ENCODE peak calls at places on chromosomes 16 and 17, in four cellular contexts. U, V, Z and X are unnamed samples.

GRCh38 chr17:27506348-27507218 is 50.3 kb downstream of the KSR1 start:
- DNase-seq in V (peak; percentile 93), Z (no peak), U (no peak), X (no peak)

GRCh38 chr16:49932943-49933342 is 77.0 kb upstream of the ZNF423 start:
- DNase-seq in U (peak; percentile 23), Z (peak; percentile 19), V (no peak), X (no peak)

GRCh38 chr16:84052071-84052622 is 9.6 kb upstream of the SLC38A8 start:
- DNase-seq in Z (no peak), V (peak; percentile 35), U (no peak), X (peak; percentile 32)

GRCh38 chr17:13557077-13557476 is 44.7 kb downstream of the HS3ST3A1 start:
- DNase-seq in V (no peak), U (peak; percentile 59), Z (no peak), X (no peak)

GRCh38 chr17:8256291-8256690 is 7.2 kb downstream of the PFAS start:
- DNase-seq in V (no peak), Z (no peak), U (no peak), X (no peak)

GRCh38 chr16:2713985-2714774 is 5.8 kb downstream of the PRSS27 start:
- DNase-seq in V (no peak), Z (no peak), U (no peak), X (no peak)

GRCh38 chr17:17606416-17607000 is 15.0 kb upstream of the PEMT start:
- DNase-seq in V (no peak), Z (no peak), U (no peak), X (no peak)

GRCh38 chr17:44581868-44582267 is 24.6 kb downstream of the FZD2 start:
- DNase-seq in V (no peak), Z (no peak), U (no peak), X (no peak)

GRCh38 chr16:69818811-69819587 is 56.9 kb downstream of the WWP2 start:
- DNase-seq in V (no peak), Z (no peak), U (no peak), X (no peak)

GRCh38 chr16:86387461-86388440 is 122.6 kb upstream of the FOXF1 start:
- DNase-seq in U (peak; percentile 98), V (no peak), Z (no peak), X (no peak)

GRCh38 chr16:57513371-57514102 is 22.8 kb downstream of the CCDC102A start:
- DNase-seq in Z (no peak), U (no peak), V (no peak), X (peak; percentile 79)

GRCh38 chr16:73122604-73123386 is 74.9 kb upstream of the ZFHX3 start:
- DNase-seq in U (peak; percentile 22), V (no peak), Z (peak; percentile 53), X (peak; percentile 51)

GRCh38 chr17:50310455-50311111 is 35.3 kb upstream of the XYLT2 start:
- DNase-seq in V (peak; percentile 86), U (no peak), Z (no peak), X (no peak)

GRCh38 chr16:18965555-18965954 is 18.2 kb upstream of the TMC7 start:
- DNase-seq in Z (no peak), V (no peak), U (no peak), X (no peak)

GRCh38 chr17:61904094-61904710 is 23.6 kb downstream of the INTS2 start:
- DNase-seq in Z (no peak), U (no peak), V (no peak), X (no peak)

GRCh38 chr17:10657866-10658265 is 757 bp upstream of the MYH3 start:
- DNase-seq in Z (no peak), V (no peak), U (no peak), X (no peak)

GRCh38 chr17:82434216-82434565 is 15.8 kb upstream of the OGFOD3 start:
- DNase-seq in Z (no peak), U (no peak), V (no peak), X (no peak)

GRCh38 chr17:16406742-16407674 is 8.4 kb upstream of the TRPV2 start:
- DNase-seq in V (peak; percentile 98), U (no peak), Z (peak; percentile 83), X (peak; percentile 61)

GRCh38 chr17:7250655-7251329 is 742 bp downstream of the CTDNEP1 start:
- DNase-seq in V (peak; percentile 67), Z (no peak), U (no peak), X (no peak)

GRCh38 chr16:63841271-63841670 is 1280.6 kb downstream of the CDH11 start:
- DNase-seq in Z (no peak), V (no peak), U (no peak), X (no peak)

GRCh38 chr16:87324411-87325275 is 7.5 kb upstream of the C16orf95 start:
- DNase-seq in V (peak; percentile 87), U (peak; percentile 28), Z (peak; percentile 38), X (no peak)

GRCh38 chr17:12813680-12814079 is 24.4 kb downstream of the ARHGAP44 start:
- DNase-seq in V (no peak), Z (no peak), U (no peak), X (no peak)

GRCh38 chr17:73820686-73821448 is 176.6 kb upstream of the SDK2 start:
- DNase-seq in U (no peak), V (peak; percentile 90), Z (no peak), X (no peak)

GRCh38 chr17:46877466-46877865 is 26.1 kb downstream of the WNT9B start:
- DNase-seq in U (no peak), Z (no peak), V (peak; percentile 38), X (no peak)

GRCh38 chr17:489758-490329 is 137.2 kb upstream of the RPH3AL start:
- DNase-seq in Z (peak; percentile 38), V (peak; percentile 78), U (peak; percentile 38), X (peak; percentile 64)

DNA sequence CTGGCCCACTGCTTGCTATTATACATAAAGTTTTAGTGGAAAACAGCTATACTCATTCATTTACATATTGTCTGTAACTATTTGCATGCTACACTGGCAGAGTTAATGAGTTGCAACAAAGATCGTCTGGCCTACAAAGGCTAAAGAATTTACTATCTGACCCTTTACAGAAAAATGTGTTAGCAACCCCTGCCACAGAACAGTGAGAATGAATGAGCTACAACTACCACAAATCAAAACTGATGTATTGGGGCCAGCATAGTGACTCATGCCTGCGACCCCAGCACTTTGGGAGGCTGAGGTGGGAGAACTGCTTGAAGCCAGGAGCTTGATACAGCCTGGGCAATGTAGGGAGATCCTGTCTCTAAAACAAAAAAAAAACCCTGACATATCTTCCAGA is 92.7 kb downstream of the MYH11 start:
- DNase-seq in U (no peak), Z (no peak), V (no peak), X (no peak)
- H3K36me3 ChIP-seq in U (no peaks in the 10 kb centered on the region), Z (no peaks in the 10 kb centered on the region), V (no peaks in the 10 kb centered on the region), X (no peaks in the 10 kb centered on the region)

DNA sequence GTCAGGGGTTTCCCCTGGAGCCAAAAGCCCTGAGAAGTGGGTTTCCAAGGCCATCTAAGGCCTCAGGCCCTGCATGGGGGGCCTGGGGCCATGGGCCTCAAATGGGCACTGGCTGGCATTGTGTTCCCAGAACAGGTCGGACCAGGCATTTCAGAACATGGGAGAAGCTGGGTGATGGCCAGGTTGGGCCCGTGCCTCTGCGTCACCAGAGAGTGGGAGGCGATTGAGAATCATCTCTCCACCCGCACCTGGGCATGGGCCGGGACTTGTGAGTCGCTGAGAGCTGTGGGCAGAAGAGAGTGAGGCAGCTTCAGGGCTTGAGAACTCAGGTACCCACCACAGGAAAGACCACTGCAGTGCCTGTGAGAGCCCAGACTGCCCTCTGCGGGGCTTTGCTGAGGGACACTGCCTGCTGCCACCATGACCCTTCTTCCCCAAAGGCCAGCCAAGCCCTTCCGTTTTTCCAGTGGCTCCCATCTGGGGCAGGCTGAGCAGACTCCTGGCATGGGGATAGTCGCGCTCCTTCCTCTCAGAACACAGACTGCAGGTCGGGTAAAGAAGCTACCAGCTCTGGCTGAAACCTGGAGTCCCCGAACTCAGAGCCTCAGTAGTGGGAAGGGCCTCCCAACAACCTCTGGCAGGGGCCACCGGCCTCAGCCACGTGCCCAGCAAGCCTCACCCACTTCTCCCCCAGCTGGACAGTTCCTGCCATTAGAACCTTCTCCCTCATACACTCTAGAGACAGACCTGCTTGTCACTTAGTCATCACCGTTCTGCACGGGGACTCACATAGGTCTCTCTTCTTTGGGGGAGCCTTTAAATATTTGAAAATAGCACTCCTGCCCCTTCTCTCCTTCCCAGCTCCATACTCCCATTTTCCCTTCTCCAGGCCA is 1.6 kb downstream of the RAB11FIP4 start:
- DNase-seq in Z (peak; percentile 2), U (no peak), V (peak; percentile 54), X (no peak)
- H3K27ac ChIP-seq in Z (no peak overlapping the region), U (no peak overlapping the region), V (no peak overlapping the region), X (no peak overlapping the region)

GRCh38 chr17:77472837-77473214 is 332.1 kb downstream of the SEC14L1 start:
- DNase-seq in Z (peak; percentile 51), V (no peak), U (no peak), X (no peak)
- H3K4me1 ChIP-seq in Z (peaks cover 94% of the 10 kb centered on the region), V (peaks cover 26% of the 10 kb centered on the region), U (peaks cover 65% of the 10 kb centered on the region), X (peaks cover 79% of the 10 kb centered on the region)

DNA sequence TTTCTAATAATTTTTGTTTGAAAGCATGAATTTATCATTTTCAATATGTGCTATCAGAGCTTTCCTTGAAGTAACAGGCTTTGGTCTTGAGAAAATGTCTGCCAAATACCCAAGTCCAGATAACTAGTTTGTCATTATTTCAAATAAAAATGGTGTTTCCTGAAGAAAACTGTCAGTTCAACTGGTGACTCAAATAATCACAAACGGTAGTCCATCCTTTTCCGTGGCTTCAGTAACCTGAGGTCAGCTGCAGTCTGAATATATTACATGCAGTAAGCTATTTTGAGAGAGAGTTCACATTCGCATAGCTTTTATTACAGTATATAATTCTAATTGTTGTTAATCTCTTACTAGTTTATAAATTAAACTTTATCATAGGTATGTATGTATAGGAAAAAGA is 9.3 kb downstream of the SAP30BP start:
- DNase-seq in U (no peak), V (no peak), Z (no peak), X (no peak)
- H3K36me3 ChIP-seq in U (peaks cover 13% of the 10 kb centered on the region), V (peaks cover 78% of the 10 kb centered on the region), Z (peaks cover 75% of the 10 kb centered on the region), X (peaks cover 82% of the 10 kb centered on the region)

GRCh38 chr16:53041196-53041977 is 11.3 kb downstream of the CHD9NB start:
- DNase-seq in Z (peak; percentile 86), V (peak; percentile 68), U (peak; percentile 30), X (no peak)
- H3K27ac ChIP-seq in Z (peak overlapping the region; percentile 74), V (peak overlapping the region; percentile 44), U (no peak overlapping the region), X (no peak overlapping the region)

GRCh38 chr16:81457326-81458133 is 12.9 kb downstream of the CMIP start:
- DNase-seq in U (peak; percentile 75), Z (no peak), V (peak; percentile 69), X (no peak)
- H3K4me1 ChIP-seq in U (peaks cover 3% of the 10 kb centered on the region), Z (peaks cover 37% of the 10 kb centered on the region), V (no peaks in the 10 kb centered on the region), X (peaks cover 69% of the 10 kb centered on the region)